ENCODE peak calls at places on chromosome 19, in five cellular contexts. N is GM23248, Y is OCI-LY7, M is keratinocyte, P is astrocyte. J is an unnamed sample.
A peak's percentile ranks its signal among the peaks of the same experiment; 100 is the strongest.

GRCh38 chr19:32862173-32862572 is 7.4 kb downstream of the SLC7A9 start:
- DNase-seq in N (no peak), Y (no peak), M (no peak), P (no peak), J (no peak)

GRCh38 chr19:9507285-9507684 is 8.9 kb upstream of the ZNF560 start:
- DNase-seq in N (no peak), Y (no peak), M (no peak), P (no peak), J (no peak)

GRCh38 chr19:4969772-4970531 is 1.0 kb downstream of the KDM4B start:
- DNase-seq in N (peak; percentile 73), Y (peak; percentile 43), M (no peak), P (no peak), J (peak; percentile 27)

GRCh38 chr19:6238256-6238642 is 41.5 kb downstream of the MLLT1 start:
- DNase-seq in N (peak; percentile 19), Y (no peak), M (no peak), P (peak; percentile 22), J (no peak)

GRCh38 chr19:32040246-32040645 is 305.2 kb upstream of the ZNF507 start:
- DNase-seq in N (no peak), Y (no peak), M (no peak), P (no peak), J (no peak)

GRCh38 chr19:55563261-55563690 is 17.4 kb downstream of the ZNF579 start:
- DNase-seq in N (peak; percentile 60), Y (no peak), M (no peak), P (peak; percentile 20), J (no peak)

GRCh38 chr19:39480337-39481228 is at the start of gene TIMM50:
- DNase-seq in N (peak; percentile 99), Y (peak; percentile 98), M (peak; percentile 83), P (peak; percentile 76), J (peak; percentile 98)

GRCh38 chr19:12867120-12868099 is 13.8 kb downstream of the DNASE2 start:
- DNase-seq in N (peak; percentile 81), Y (peak; percentile 78), M (no peak), P (peak; percentile 7), J (peak; percentile 78)

GRCh38 chr19:1826557-1827521 is 14.8 kb upstream of the ATP8B3 start:
- DNase-seq in N (no peak), Y (no peak), M (no peak), P (no peak), J (no peak)

GRCh38 chr19:16342002-16342715 is 17.5 kb downstream of the KLF2 start:
- DNase-seq in N (peak; percentile 39), Y (peak; percentile 73), M (no peak), P (peak; percentile 66), J (no peak)

GRCh38 chr19:49858591-49858985 is 7.6 kb downstream of the PTOV1 start:
- DNase-seq in N (peak; percentile 27), Y (no peak), M (no peak), P (no peak), J (no peak)

GRCh38 chr19:14363203-14364097 is 17.8 kb upstream of the ADGRE5 start:
- DNase-seq in N (peak; percentile 77), Y (no peak), M (no peak), P (peak; percentile 48), J (no peak)

GRCh38 chr19:32362318-32362691 is 16.9 kb downstream of the ZNF507 start:
- DNase-seq in N (no peak), Y (no peak), M (no peak), P (no peak), J (no peak)

GRCh38 chr19:8373867-8374813 is 10.2 kb downstream of the ANGPTL4 start:
- DNase-seq in N (no peak), Y (no peak), M (no peak), P (no peak), J (no peak)

GRCh38 chr19:27971071-27971470 is 1241.9 kb downstream of the UQCRFS1 start:
- DNase-seq in N (peak; percentile 13), Y (no peak), M (no peak), P (peak; percentile 87), J (no peak)

GRCh38 chr19:35249146-35249847 is 495 bp downstream of the LSR start:
- DNase-seq in N (no peak), Y (peak; percentile 42), M (no peak), P (no peak), J (no peak)
- H3K27ac ChIP-seq in N (no peak overlapping the region), Y (peak overlapping the region; percentile 69), M (peak overlapping the region; percentile 96), P (no peak overlapping the region), J (no peak overlapping the region)

GRCh38 chr19:57754091-57754673 is 7.6 kb downstream of the ZNF776 start:
- DNase-seq in N (no peak), Y (no peak), M (no peak), P (no peak), J (no peak)
- H2AFZ ChIP-seq in N (no peak overlapping the region), Y (no peak overlapping the region), M (no peak overlapping the region), P (no peak overlapping the region), J (no peak overlapping the region)

GRCh38 chr19:23991170-23991569 is 76.5 kb downstream of the ZNF726 start:
- DNase-seq in N (no peak), Y (peak; percentile 16), M (peak; percentile 9), P (peak; percentile 44), J (peak; percentile 56)
- H3K9me3 ChIP-seq in N (no peaks in the 10 kb centered on the region), Y (no peaks in the 10 kb centered on the region), M (peaks cover 5% of the 10 kb centered on the region), P (peaks cover 8% of the 10 kb centered on the region), J (peaks cover 14% of the 10 kb centered on the region)

GRCh38 chr19:457636-458035 is 3.2 kb downstream of the SHC2 start:
- DNase-seq in N (no peak), Y (no peak), M (no peak), P (no peak), J (no peak)

GRCh38 chr19:460877-461609 is at the start of gene SHC2:
- DNase-seq in N (no peak), Y (no peak), M (no peak), P (no peak), J (no peak)

GRCh38 chr19:458091-459042 is 2.5 kb downstream of the SHC2 start:
- DNase-seq in N (no peak), Y (no peak), M (no peak), P (no peak), J (no peak)

GRCh38 chr19:461664-462551 is 1.1 kb upstream of the SHC2 start:
- DNase-seq in N (peak; percentile 12), Y (no peak), M (no peak), P (no peak), J (no peak)

GRCh38 chr19:459724-460511 is 915 bp downstream of the SHC2 start:
- DNase-seq in N (peak; percentile 36), Y (no peak), M (no peak), P (peak; percentile 16), J (no peak)
- H3K27ac ChIP-seq in N (no peak overlapping the region), Y (no peak overlapping the region), M (no peak overlapping the region), P (no peak overlapping the region), J (no peak overlapping the region)

DNA sequence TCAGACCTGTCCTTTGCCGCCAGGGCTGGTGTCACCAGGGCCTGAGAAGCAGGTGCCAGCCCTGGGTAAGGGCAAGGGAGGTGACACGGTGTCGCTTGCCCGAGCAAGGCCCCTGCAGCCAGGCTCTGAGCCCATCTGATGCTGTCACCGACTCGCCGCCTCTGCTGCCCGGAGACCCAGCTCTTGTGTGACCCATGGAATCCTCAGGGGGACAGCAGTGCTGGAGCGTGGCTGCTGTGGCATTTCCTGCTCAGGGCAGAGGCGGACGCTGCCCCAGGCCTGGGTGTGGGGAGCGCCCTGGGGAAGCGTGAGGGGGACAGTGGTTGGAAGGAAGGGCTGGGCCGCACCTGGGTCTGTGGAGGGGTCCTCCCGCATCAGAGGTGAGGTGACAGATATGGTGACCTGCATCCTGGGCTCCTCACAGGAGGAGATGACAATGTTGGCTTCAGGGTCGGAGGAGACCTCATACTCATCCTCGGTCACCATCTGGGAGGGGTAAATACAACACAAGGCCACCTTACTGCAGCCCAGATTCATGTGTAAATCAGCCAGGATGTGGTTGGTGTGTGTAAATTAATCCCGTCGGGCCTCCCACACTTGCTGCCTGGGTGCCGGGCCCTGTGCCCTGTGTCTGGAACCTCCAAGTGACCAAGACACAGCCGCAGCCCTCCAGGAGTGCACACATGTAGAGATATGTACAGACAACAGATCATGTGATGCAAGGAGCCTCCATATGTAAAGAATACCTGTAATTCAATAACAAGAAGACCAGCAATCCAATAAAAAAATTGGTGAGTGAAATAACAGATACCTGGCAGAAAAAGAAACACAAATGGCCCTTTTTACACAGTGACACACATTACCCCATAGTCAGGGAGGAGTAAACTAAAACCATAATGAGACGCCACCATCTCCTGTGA is 27.6 kb upstream of the MATK start:
- DNase-seq in N (no peak), Y (no peak), M (no peak), P (no peak), J (no peak)
- H2AFZ ChIP-seq in N (no peak overlapping the region), Y (no peak overlapping the region), M (no peak overlapping the region), P (no peak overlapping the region), J (no peak overlapping the region)

J was measured in DND-41.